ENCODE peak calls at places on chromosomes 6 and 20, in nine cellular contexts. Y, D, O, I, V, U, S, J and R are unnamed samples.

GRCh38 chr6:161128680-161129196 is 137.2 kb downstream of the MAP3K4 start:
- DNase-seq in D (no peak), I (no peak), V (peak), U (no peak), J (no peak), S (no peak), Y (no peak), O (no peak), R (no peak)

GRCh38 chr20:50251992-50252491 is 61.4 kb downstream of the CEBPB start:
- DNase-seq in O (no peak), U (no peak), D (no peak), V (no peak), S (no peak), Y (no peak), I (no peak), J (no peak), R (no peak)

GRCh38 chr6:166507809-166508373 is 78.6 kb downstream of the RAMACL start:
- DNase-seq in O (no peak), V (no peak), J (no peak), U (no peak), Y (no peak), D (no peak), S (no peak), I (no peak), R (no peak)

GRCh38 chr20:35145141-35145564 is 2.0 kb downstream of the EDEM2 start:
- DNase-seq in D (no peak), U (no peak), J (no peak), V (peak), S (no peak), I (no peak), O (no peak), Y (peak), R (no peak)

GRCh38 chr20:19129976-19130612 is 82.3 kb upstream of the SLC24A3 start:
- DNase-seq in V (no peak), O (peak), J (peak), D (no peak), S (no peak), U (no peak), Y (no peak), I (peak), R (no peak)

GRCh38 chr6:148999921-149000589 is 253.2 kb downstream of the UST start:
- DNase-seq in O (peak), I (peak), U (peak), J (peak), D (no peak), Y (no peak), S (peak), V (peak), R (peak)

GRCh38 chr20:33506576-33506975 is 16.7 kb downstream of the CBFA2T2 start:
- DNase-seq in J (no peak), O (no peak), U (no peak), I (no peak), V (no peak), Y (no peak), S (no peak), D (no peak), R (no peak)

GRCh38 chr20:21920231-21920630 is 214.8 kb downstream of the PAX1 start:
- DNase-seq in U (no peak), S (no peak), D (no peak), I (no peak), O (no peak), J (peak), Y (no peak), V (no peak), R (no peak)

GRCh38 chr6:12873706-12874105 is 157.1 kb downstream of the PHACTR1 start:
- DNase-seq in Y (no peak), U (no peak), V (no peak), S (no peak), O (no peak), J (no peak), I (no peak), D (no peak), R (no peak)

GRCh38 chr20:48025661-48026060 is 240.4 kb upstream of the SULF2 start:
- DNase-seq in Y (no peak), V (no peak), D (no peak), U (no peak), J (no peak), S (no peak), O (no peak), I (no peak), R (no peak)

GRCh38 chr6:36028887-36029324 is 1.3 kb downstream of the MAPK14 start:
- DNase-seq in I (peak), D (peak), S (no peak), O (peak), U (peak), Y (peak), J (no peak), V (peak), R (peak)

GRCh38 chr6:90079555-90080490 is 185.6 kb downstream of the GJA10 start:
- DNase-seq in O (no peak), J (no peak), I (no peak), D (no peak), U (no peak), S (no peak), V (no peak), Y (no peak), R (no peak)

GRCh38 chr6:130827247-130828149 is at the start of gene SMLR1:
- DNase-seq in V (no peak), D (no peak), O (no peak), J (peak), S (no peak), I (no peak), Y (peak), U (no peak), R (no peak)

GRCh38 chr6:108309844-108310243 is 15.0 kb downstream of the AFG1L start:
- DNase-seq in U (no peak), V (no peak), S (no peak), O (no peak), D (no peak), I (no peak), J (no peak), Y (no peak), R (no peak)

GRCh38 chr6:4853782-4854511 is 77.7 kb downstream of the CDYL start:
- DNase-seq in O (no peak), D (no peak), J (no peak), S (no peak), V (peak), I (no peak), Y (peak), U (no peak), R (no peak)

GRCh38 chr6:79520534-79520933 is 16.7 kb downstream of the LCA5 start:
- DNase-seq in S (no peak), J (no peak), V (no peak), D (no peak), I (no peak), Y (no peak), U (no peak), O (no peak), R (no peak)

GRCh38 chr6:4776493-4776966 is 326 bp downstream of the CDYL start:
- DNase-seq in O (no peak), J (no peak), V (no peak), I (no peak), D (peak), U (no peak), S (no peak), Y (peak), R (no peak)

GRCh38 chr20:46765506-46765905 is 56.1 kb downstream of the SLC2A10 start:
- DNase-seq in O (no peak), Y (no peak), U (no peak), I (no peak), V (no peak), J (no peak), S (no peak), D (no peak), R (no peak)

GRCh38 chr6:110595112-110595511 is 118.7 kb upstream of the SLC22A16 start:
- DNase-seq in S (no peak), V (no peak), I (no peak), U (no peak), O (no peak), D (no peak), Y (no peak), J (no peak), R (no peak)

GRCh38 chr6:551405-551804 is 105.5 kb downstream of the HUS1B start:
- DNase-seq in V (peak), U (no peak), Y (peak), S (peak), I (no peak), J (no peak), D (no peak), O (no peak), R (no peak)

GRCh38 chr6:125923371-125923877 is 33.1 kb upstream of the HINT3 start:
- DNase-seq in I (no peak), V (no peak), U (no peak), S (no peak), J (no peak), Y (no peak), D (no peak), O (no peak), R (no peak)

GRCh38 chr6:122818866-122819265 is 29.8 kb downstream of the SMPDL3A start:
- DNase-seq in D (no peak), Y (no peak), V (no peak), J (no peak), S (no peak), O (no peak), U (no peak), I (no peak), R (no peak)

GRCh38 chr20:51735728-51736600 is 32.2 kb downstream of the ATP9A start:
- DNase-seq in U (no peak), S (no peak), D (no peak), V (no peak), I (peak), Y (no peak), J (no peak), O (no peak), R (no peak)

GRCh38 chr20:16216227-16217210 is 356.7 kb downstream of the KIF16B start:
- DNase-seq in J (no peak), S (no peak), D (no peak), U (no peak), Y (no peak), I (no peak), O (no peak), V (no peak), R (no peak)

GRCh38 chr6:146444195-146444594 is 99.4 kb upstream of the RAB32 start:
- DNase-seq in O (no peak), Y (no peak), S (no peak), V (no peak), I (no peak), D (no peak), U (no peak), J (no peak), R (no peak)

GRCh38 chr6:159116343-159116742 is 52.9 kb upstream of the FNDC1 start:
- DNase-seq in Y (no peak), O (no peak), J (no peak), I (peak), D (peak), V (no peak), S (no peak), U (no peak), R (no peak)
- TF ChIP-seq EP300 in Y (no peak), O (no peak), J (no peak), I (no peak), D (no peak), V (no peak), S (no peak), U (no peak), R (no peak)

DNA sequence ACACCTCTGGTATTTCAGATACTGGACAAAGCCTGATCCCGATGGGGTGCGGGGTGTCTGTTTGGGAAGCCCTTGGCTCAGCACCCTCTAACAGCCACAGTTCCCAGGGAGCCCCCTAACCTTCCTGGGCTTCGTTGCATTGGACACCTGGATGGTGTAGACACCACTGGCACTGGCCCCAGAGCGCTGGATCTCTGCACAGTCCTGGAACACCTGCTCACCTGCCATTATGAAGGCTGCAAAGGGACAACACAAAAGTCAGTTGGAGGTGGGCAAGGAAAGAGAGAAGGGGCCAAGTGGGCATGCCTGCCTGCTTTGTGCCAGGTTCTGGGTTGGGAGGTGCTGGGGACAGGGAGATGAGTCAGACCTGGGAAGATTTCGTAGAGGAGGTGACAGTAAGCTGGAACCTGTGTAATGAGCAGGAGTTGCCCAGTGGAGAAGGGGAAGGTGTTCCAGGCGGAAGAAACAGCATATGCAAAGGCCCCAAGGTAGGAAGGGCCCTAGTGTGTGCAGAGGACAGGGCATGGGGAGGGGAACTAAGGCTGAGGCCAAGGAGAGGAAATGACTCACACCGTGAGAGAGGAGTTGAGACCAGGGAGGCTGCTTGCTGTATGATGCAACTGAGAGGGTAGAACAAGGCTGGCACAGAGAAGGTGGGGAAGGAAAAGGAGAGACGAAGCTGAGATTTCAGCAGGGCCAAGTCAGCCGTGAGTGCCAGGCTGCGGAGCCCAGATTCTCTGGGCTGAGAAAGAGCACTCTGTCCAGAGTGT is 34.9 kb downstream of the ANGPT4 start:
- DNase-seq in O (no peak), Y (no peak), D (no peak), S (no peak), U (no peak), I (no peak), V (peak), J (no peak), R (no peak)
- TF ChIP-seq EP300 in O (no peak), Y (no peak), D (no peak), S (no peak), U (no peak), I (no peak), V (no peak), J (no peak), R (no peak)

GRCh38 chr20:63072231-63072791 is 65.5 kb upstream of the BHLHE23 start:
- DNase-seq in O (no peak), D (peak), Y (no peak), V (no peak), I (no peak), J (no peak), U (no peak), S (no peak), R (no peak)

GRCh38 chr20:63070771-63071540 is 64.2 kb upstream of the BHLHE23 start:
- DNase-seq in J (no peak), V (no peak), I (no peak), Y (no peak), S (no peak), D (peak), O (no peak), U (no peak), R (no peak)

GRCh38 chr20:63068711-63069367 is 62.1 kb upstream of the BHLHE23 start:
- DNase-seq in S (no peak), Y (no peak), V (no peak), I (no peak), U (no peak), J (no peak), D (peak), O (no peak), R (no peak)

GRCh38 chr20:63071541-63072181 is 64.9 kb upstream of the BHLHE23 start:
- DNase-seq in Y (no peak), U (no peak), I (no peak), J (no peak), V (peak), S (peak), D (peak), O (no peak), R (peak)

DNA sequence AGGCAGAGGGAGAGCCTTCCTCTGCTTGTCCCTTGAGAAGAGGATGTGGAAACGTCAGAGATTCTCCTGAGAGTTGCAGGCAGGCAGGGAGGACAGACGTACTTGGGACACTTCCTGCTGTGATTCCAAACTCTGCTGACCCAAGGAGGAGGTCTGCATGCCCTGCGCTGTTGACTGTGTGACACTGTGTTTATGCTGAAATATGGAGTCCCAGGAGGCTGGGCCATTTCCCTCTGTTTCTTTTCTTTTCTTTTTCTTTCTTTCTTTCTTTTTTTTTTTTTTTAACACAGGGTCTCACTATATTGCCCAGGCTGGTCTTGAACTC is 63.5 kb upstream of the BHLHE23 start:
- DNase-seq in V (no peak), J (no peak), D (no peak), Y (no peak), O (no peak), S (no peak), U (no peak), I (no peak), R (no peak)
- TF ChIP-seq EP300 in V (no peak), J (no peak), D (no peak), Y (no peak), O (no peak), S (no peak), U (no peak), I (no peak), R (no peak)

GRCh38 chr6:95364016-95364604 is 213.2 kb upstream of the MANEA start:
- DNase-seq in V (peak), O (no peak), D (no peak), I (no peak), U (no peak), Y (peak), J (no peak), S (no peak), R (no peak)

GRCh38 chr6:95366414-95366813 is 210.9 kb upstream of the MANEA start:
- DNase-seq in Y (no peak), S (no peak), J (no peak), U (no peak), V (no peak), I (no peak), O (no peak), D (no peak), R (no peak)

DNA sequence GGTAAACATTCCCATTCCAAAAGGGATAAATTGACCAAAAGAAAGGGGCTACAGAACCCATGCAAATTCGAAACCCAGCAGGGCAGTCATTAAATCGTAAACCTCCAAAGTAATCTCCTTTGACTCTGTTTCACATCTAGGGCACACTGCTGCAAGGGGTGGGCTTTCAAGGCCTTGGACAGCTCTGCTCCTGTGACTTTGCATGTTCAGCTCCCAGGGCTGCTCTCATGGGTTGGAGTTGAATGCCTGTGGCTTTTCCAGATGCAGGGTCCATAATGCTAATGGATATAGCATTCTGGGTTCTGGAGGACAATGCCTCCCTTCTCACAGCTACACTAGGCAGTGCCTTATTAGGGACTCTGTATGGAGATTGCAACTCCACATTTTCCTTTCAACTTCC is 211.9 kb upstream of the MANEA start:
- DNase-seq in I (no peak), J (no peak), S (no peak), V (no peak), U (no peak), O (no peak), D (no peak), Y (no peak), R (no peak)
- TF ChIP-seq EP300 in I (no peak), J (no peak), S (no peak), V (no peak), U (no peak), O (no peak), D (no peak), Y (no peak), R (no peak)

DNA sequence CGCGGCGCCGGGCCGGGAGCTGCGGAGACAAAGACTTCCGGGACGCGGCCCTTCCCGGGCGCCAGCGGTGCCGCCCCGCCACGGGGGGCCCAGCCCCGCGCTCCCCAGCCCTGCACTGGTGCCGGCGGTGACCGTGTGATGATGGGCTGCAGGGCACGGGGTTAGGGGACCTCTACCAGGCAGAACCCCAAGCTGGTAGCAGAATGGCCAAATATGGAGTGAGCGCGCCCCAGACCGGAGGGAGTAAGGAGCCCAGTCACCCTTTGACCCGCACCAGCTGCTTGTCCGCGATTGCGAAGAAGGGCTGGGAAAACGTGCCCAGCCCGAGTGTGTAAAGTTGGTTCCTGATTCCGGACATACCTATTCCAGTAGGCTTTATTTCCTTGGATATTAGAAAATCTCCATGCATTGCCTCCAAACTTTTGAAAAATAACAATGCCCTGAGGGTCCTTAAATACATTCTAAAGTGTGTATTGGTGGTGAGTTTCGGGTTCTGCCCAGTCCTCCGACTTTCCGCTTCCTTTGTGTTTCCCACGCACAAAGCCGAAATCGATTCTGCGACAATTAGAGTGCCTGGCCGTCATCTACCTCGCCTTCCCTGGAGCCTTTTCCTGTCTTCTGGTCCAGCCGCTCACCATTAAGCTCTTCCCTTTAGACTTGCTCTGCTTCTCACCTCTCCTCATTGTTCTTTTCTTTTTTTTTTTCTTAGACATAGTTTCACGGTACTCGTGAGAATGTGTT is 1.1 kb downstream of the ABRACL start:
- DNase-seq in I (peak), S (peak), D (peak), O (peak), U (peak), J (no peak), V (peak), Y (no peak), R (peak)
- TF ChIP-seq EP300 in I (no peak), S (no peak), D (no peak), O (no peak), U (no peak), J (no peak), V (no peak), Y (no peak), R (no peak)

GRCh38 chr6:70886661-70887060 is 70.2 kb downstream of the B3GAT2 start:
- DNase-seq in O (no peak), Y (no peak), S (no peak), J (no peak), D (no peak), V (no peak), U (no peak), I (peak), R (no peak)
- TF ChIP-seq EP300 in O (no peak), Y (no peak), S (no peak), J (no peak), D (no peak), V (no peak), U (no peak), I (no peak), R (no peak)

DNA sequence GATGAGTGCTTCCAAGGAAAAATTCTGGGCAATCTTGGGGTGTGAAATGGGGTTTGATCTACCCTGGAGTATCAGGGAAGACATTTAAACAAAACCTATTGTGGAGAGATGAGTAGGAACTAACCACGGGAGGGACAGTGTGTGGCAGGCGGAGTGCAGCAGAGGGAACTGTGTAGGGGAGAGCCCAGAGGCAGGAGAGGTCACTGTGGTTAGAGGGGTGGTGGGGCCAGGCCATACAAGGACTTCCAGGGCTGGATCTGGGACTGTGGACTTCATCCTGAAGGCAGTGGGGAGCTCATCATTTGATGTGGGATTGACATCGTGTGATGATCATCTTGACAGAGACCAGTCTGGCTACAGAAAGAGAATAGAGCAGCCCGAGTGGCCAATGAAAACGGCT is 89.0 kb downstream of the TOX2 start:
- DNase-seq in Y (no peak), I (no peak), D (no peak), S (no peak), U (no peak), V (no peak), O (no peak), J (no peak), R (no peak)
- TF ChIP-seq EP300 in Y (no peak), I (no peak), D (no peak), S (no peak), U (no peak), V (no peak), O (no peak), J (no peak), R (no peak)

GRCh38 chr6:168908166-168908565 is 345.5 kb downstream of the THBS2 start:
- DNase-seq in Y (no peak), S (no peak), O (no peak), I (no peak), V (no peak), J (no peak), D (no peak), U (no peak), R (no peak)
- TF ChIP-seq EP300 in Y (no peak), S (no peak), O (no peak), I (no peak), V (no peak), J (no peak), D (no peak), U (no peak), R (no peak)